ENCODE peak calls at places on chromosomes 7 and 10, in five cellular contexts. J, U, A, F and L are unnamed samples. For H3K9me3, the result is how much of the 10 kb centered on the place peaks cover.

GRCh38 chr10:87675396-87676376 is 16.0 kb downstream of the PAPSS2 start:
- DNase-seq in F (no peak), U (no peak), A (peak), J (no peak), L (no peak)

GRCh38 chr7:16649196-16649595 is 3.2 kb downstream of the BZW2 start:
- DNase-seq in A (no peak), F (no peak), U (no peak), J (no peak), L (no peak)

GRCh38 chr10:114501650-114502049 is 97.3 kb upstream of the AFAP1L2 start:
- DNase-seq in A (no peak), U (no peak), J (no peak), F (no peak), L (no peak)

GRCh38 chr7:43648725-43649406 is 66.0 kb downstream of the STK17A start:
- DNase-seq in F (no peak), U (no peak), A (peak), J (no peak), L (peak)

GRCh38 chr7:74482629-74483401 is 29.1 kb downstream of the GTF2IRD1 start:
- DNase-seq in A (peak), J (no peak), F (peak), U (no peak), L (no peak)

GRCh38 chr10:120732643-120733313 is 118.4 kb upstream of the WDR11 start:
- DNase-seq in J (no peak), F (no peak), U (no peak), A (no peak), L (no peak)

GRCh38 chr10:125448596-125448995 is 234.4 kb downstream of the TEX36 start:
- DNase-seq in J (peak), A (no peak), F (no peak), U (no peak), L (no peak)

GRCh38 chr10:93198401-93199175 is 124.9 kb downstream of the CYP26A1 start:
- DNase-seq in U (peak), F (no peak), A (no peak), J (peak), L (no peak)

GRCh38 chr10:97685395-97685958 is 1.6 kb downstream of the AVPI1 start:
- DNase-seq in A (no peak), U (no peak), F (peak), J (peak), L (no peak)

GRCh38 chr10:123144697-123145541 is 3.0 kb upstream of the HMX2 start:
- DNase-seq in F (no peak), J (no peak), U (no peak), A (no peak), L (no peak)

GRCh38 chr10:111079241-111079760 is 2.5 kb downstream of the ADRA2A start:
- DNase-seq in F (no peak), A (no peak), U (no peak), J (no peak), L (no peak)

GRCh38 chr10:114045071-114045737 is 1.5 kb downstream of the ADRB1 start:
- DNase-seq in U (no peak), J (no peak), A (no peak), F (no peak), L (no peak)

GRCh38 chr7:18221377-18222290 is 194.0 kb upstream of the PRPS1L1 start:
- DNase-seq in A (no peak), F (no peak), J (no peak), U (no peak), L (no peak)

GRCh38 chr7:22725585-22725984 is 1.4 kb upstream of the IL6 start:
- DNase-seq in J (no peak), A (no peak), F (no peak), U (no peak), L (no peak)

GRCh38 chr7:137885623-137886022 is 38.8 kb upstream of the DGKI start:
- DNase-seq in A (no peak), F (no peak), J (no peak), U (no peak), L (no peak)

GRCh38 chr10:3887885-3888476 is 103.0 kb upstream of the KLF6 start:
- DNase-seq in F (peak), U (no peak), A (peak), J (peak), L (peak)

GRCh38 chr10:17003151-17003550 is 126.5 kb downstream of the CUBN start:
- DNase-seq in U (no peak), F (no peak), A (no peak), J (peak), L (peak)

GRCh38 chr7:32001948-32002347 is 68.3 kb downstream of the PDE1C start:
- DNase-seq in A (no peak), U (no peak), J (no peak), F (no peak), L (no peak)

GRCh38 chr7:133197972-133198544 is 54.8 kb upstream of the EXOC4 start:
- DNase-seq in A (no peak), F (no peak), U (no peak), J (no peak), L (no peak)

GRCh38 chr7:107913846-107914245 is 22.9 kb downstream of the DLD start:
- DNase-seq in F (no peak), J (no peak), U (no peak), A (no peak), L (no peak)

GRCh38 chr7:139699640-139700504 is 77.9 kb downstream of the HIPK2 start:
- DNase-seq in U (no peak), A (no peak), J (no peak), F (no peak), L (no peak)

GRCh38 chr10:49112098-49112497 is 3.2 kb downstream of the VSTM4 start:
- DNase-seq in A (no peak), J (no peak), F (no peak), U (no peak), L (no peak)

GRCh38 chr7:94906035-94906796 is 1.2 kb upstream of the PPP1R9A start:
- DNase-seq in J (no peak), U (no peak), F (no peak), A (no peak), L (no peak)

GRCh38 chr7:140342732-140343514 is 55.4 kb downstream of the SLC37A3 start:
- DNase-seq in F (peak), J (peak), A (no peak), U (no peak), L (no peak)

GRCh38 chr10:95480901-95481491 is 80.2 kb downstream of the SORBS1 start:
- DNase-seq in A (no peak), U (no peak), J (no peak), F (peak), L (no peak)

GRCh38 chr7:3943265-3943664 is 642.2 kb downstream of the SDK1 start:
- DNase-seq in F (no peak), J (no peak), A (no peak), U (no peak), L (no peak)

GRCh38 chr10:130787821-130788220 is 523.7 kb downstream of the TCERG1L start:
- DNase-seq in U (peak), F (no peak), J (no peak), A (no peak), L (no peak)
- H3K9me3 ChIP-seq in U (under half), F (under half), J (under half), A (half or more), L (under half)

GRCh38 chr7:53740971-53741370 is 705.5 kb downstream of the POM121L12 start:
- DNase-seq in A (no peak), F (no peak), U (no peak), J (no peak), L (no peak)

GRCh38 chr7:53744361-53744760 is 708.9 kb downstream of the POM121L12 start:
- DNase-seq in F (no peak), A (no peak), U (no peak), J (no peak), L (no peak)

GRCh38 chr7:53743697-53744096 is 708.3 kb downstream of the POM121L12 start:
- DNase-seq in J (no peak), A (no peak), U (no peak), F (no peak), L (no peak)
- H3K9me3 ChIP-seq in J (under half), A (under half), U (under half), F (under half), L (under half)

GRCh38 chr7:157567666-157568065 is 230.9 kb downstream of the DNAJB6 start:
- DNase-seq in J (no peak), A (no peak), F (no peak), U (peak), L (no peak)
- H3K9me3 ChIP-seq in J (under half), A (half or more), F (under half), U (under half), L (under half)

GRCh38 chr7:157474685-157475084 is 137.9 kb downstream of the DNAJB6 start:
- DNase-seq in A (no peak), J (no peak), U (no peak), F (peak), L (no peak)

GRCh38 chr7:157475601-157476000 is 138.8 kb downstream of the DNAJB6 start:
- DNase-seq in A (no peak), U (no peak), J (no peak), F (no peak), L (no peak)

GRCh38 chr7:157476654-157477549 is 140.1 kb downstream of the DNAJB6 start:
- DNase-seq in J (no peak), U (no peak), F (peak), A (no peak), L (no peak)

GRCh38 chr7:157476201-157476600 is 139.4 kb downstream of the DNAJB6 start:
- DNase-seq in J (no peak), F (peak), U (no peak), A (no peak), L (no peak)

GRCh38 chr7:157475095-157475494 is 138.3 kb downstream of the DNAJB6 start:
- DNase-seq in J (no peak), A (no peak), U (no peak), F (peak), L (no peak)
- H3K9me3 ChIP-seq in J (under half), A (half or more), U (under half), F (under half), L (under half)